ENCODE peak calls at places on chromosomes 1 and 21, in seven cellular contexts. C is iPS DF 6.9, V is heart left ventricle, B is vagina, O is mammary epithelial cell, X is tibial nerve, K is prostate gland. R is an unnamed sample. For H3K4me1, the result is how much of the 10 kb centered on the place peaks cover.

GRCh38 chr1:182101415-182102041 is 40.0 kb upstream of the ZNF648 start:
- DNase-seq in K (peak), C (peak), V (no peak), O (peak), X (no peak), B (no peak), R (no peak)

GRCh38 chr1:8434104-8434503 is 116.2 kb downstream of the SLC45A1 start:
- DNase-seq in V (no peak), B (no peak), X (no peak), O (no peak), C (no peak), K (no peak), R (no peak)

GRCh38 chr21:31750843-31751242 is 18.9 kb upstream of the SCAF4 start:
- DNase-seq in C (no peak), X (no peak), O (peak), K (no peak), B (no peak), V (no peak), R (no peak)

GRCh38 chr1:8464377-8464776 is 146.5 kb downstream of the SLC45A1 start:
- DNase-seq in B (no peak), X (no peak), K (no peak), C (no peak), O (no peak), V (no peak), R (no peak)

GRCh38 chr1:210302501-210302900 is 26.2 kb upstream of the HHAT start:
- DNase-seq in V (no peak), X (no peak), K (no peak), C (no peak), O (no peak), B (peak), R (no peak)

GRCh38 chr21:37580690-37581089 is 214.1 kb downstream of the DYRK1A start:
- DNase-seq in B (no peak), V (no peak), O (no peak), C (no peak), K (no peak), X (no peak), R (no peak)

GRCh38 chr1:46580140-46580903 is 23.7 kb downstream of the MKNK1 start:
- DNase-seq in B (no peak), V (no peak), K (no peak), C (no peak), X (no peak), O (no peak), R (peak)

GRCh38 chr1:171486048-171486519 is 754 bp downstream of the PRRC2C start:
- DNase-seq in O (peak), X (no peak), B (no peak), V (peak), C (no peak), K (peak), R (no peak)

GRCh38 chr1:199302554-199302953 is 663.7 kb downstream of the PTPRC start:
- DNase-seq in O (peak), K (no peak), B (no peak), X (no peak), V (no peak), C (no peak), R (no peak)

GRCh38 chr1:14441302-14441741 is 157.2 kb upstream of the KAZN start:
- DNase-seq in V (no peak), C (no peak), K (peak), B (no peak), O (peak), X (no peak), R (no peak)

GRCh38 chr1:224082146-224082545 is 31.8 kb upstream of the FBXO28 start:
- DNase-seq in B (no peak), V (no peak), X (no peak), C (no peak), O (no peak), K (no peak), R (no peak)

GRCh38 chr1:244665771-244666217 is 12.9 kb downstream of the DESI2 start:
- DNase-seq in K (no peak), C (no peak), V (no peak), O (no peak), X (no peak), B (no peak), R (no peak)

GRCh38 chr1:8727809-8728213 is 89.6 kb downstream of the RERE start:
- DNase-seq in C (no peak), K (no peak), O (no peak), V (no peak), B (no peak), X (no peak), R (no peak)

GRCh38 chr1:68814067-68814466 is 317.2 kb upstream of the DEPDC1 start:
- DNase-seq in O (peak), V (no peak), B (no peak), X (no peak), K (no peak), C (no peak), R (no peak)

GRCh38 chr1:98870959-98871903 is 133.4 kb downstream of the PLPPR5 start:
- DNase-seq in X (no peak), B (no peak), V (no peak), C (no peak), O (peak), K (no peak), R (no peak)

GRCh38 chr1:36203554-36204346 is 20.5 kb upstream of the THRAP3 start:
- DNase-seq in K (no peak), V (peak), C (no peak), B (no peak), O (peak), X (no peak), R (peak)

GRCh38 chr1:98468111-98468717 is 193.3 kb upstream of the SNX7 start:
- DNase-seq in B (no peak), K (no peak), X (no peak), O (peak), C (no peak), V (no peak), R (no peak)

GRCh38 chr1:68120136-68120791 is 69.8 kb upstream of the DIRAS3 start:
- DNase-seq in V (no peak), K (peak), B (no peak), X (no peak), C (peak), O (peak), R (peak)

GRCh38 chr1:91742848-91743292 is 143.1 kb downstream of the TGFBR3 start:
- DNase-seq in C (no peak), X (no peak), V (peak), K (peak), O (peak), B (no peak), R (peak)

GRCh38 chr21:18744840-18745239 is 341.3 kb upstream of the TMPRSS15 start:
- DNase-seq in V (no peak), C (no peak), O (no peak), K (no peak), B (no peak), X (no peak), R (no peak)

GRCh38 chr1:209335090-209335692 is 248.3 kb upstream of the CAMK1G start:
- DNase-seq in C (peak), V (no peak), B (no peak), X (no peak), K (no peak), O (no peak), R (peak)

GRCh38 chr1:10939654-10940450 is 72.6 kb upstream of the TARDBP start:
- DNase-seq in C (no peak), K (no peak), O (no peak), B (no peak), X (no peak), V (no peak), R (no peak)

GRCh38 chr1:43797926-43798325 is 90.6 kb downstream of the ST3GAL3 start:
- DNase-seq in K (no peak), O (no peak), X (no peak), V (no peak), B (no peak), C (no peak), R (no peak)

GRCh38 chr1:8152731-8153702 is 126.9 kb upstream of the ERRFI1 start:
- DNase-seq in C (no peak), O (no peak), K (no peak), X (no peak), V (no peak), B (no peak), R (no peak)

GRCh38 chr1:48080343-48081255 is 83.4 kb upstream of the TRABD2B start:
- DNase-seq in V (no peak), O (no peak), B (no peak), X (no peak), C (no peak), K (peak), R (no peak)

GRCh38 chr1:168972887-168973286 is 133.6 kb upstream of the ATP1B1 start:
- DNase-seq in B (no peak), V (no peak), O (no peak), K (peak), C (no peak), X (no peak), R (no peak)

GRCh38 chr1:228455715-228456114 is 31.5 kb upstream of the RNF187 start:
- DNase-seq in K (no peak), C (no peak), X (no peak), O (no peak), B (no peak), V (no peak), R (no peak)

GRCh38 chr1:47434051-47434842 is 3.6 kb upstream of the FOXD2 start:
- DNase-seq in K (peak), B (no peak), O (no peak), V (peak), X (peak), C (no peak), R (peak)

GRCh38 chr1:207754011-207754410 is 2.2 kb downstream of the CD46 start:
- DNase-seq in K (no peak), O (no peak), B (no peak), X (no peak), V (no peak), C (no peak), R (no peak)

GRCh38 chr1:207751790-207752455 is at the start of gene CD46:
- DNase-seq in C (peak), K (peak), O (peak), X (peak), V (peak), B (no peak), R (peak)

GRCh38 chr1:207754942-207755689 is 3.3 kb downstream of the CD46 start:
- DNase-seq in C (no peak), B (no peak), X (no peak), K (no peak), O (no peak), V (no peak), R (peak)

GRCh38 chr1:207752456-207753132 is 740 bp downstream of the CD46 start:
- DNase-seq in V (peak), X (no peak), O (peak), K (no peak), C (no peak), B (no peak), R (peak)

DNA sequence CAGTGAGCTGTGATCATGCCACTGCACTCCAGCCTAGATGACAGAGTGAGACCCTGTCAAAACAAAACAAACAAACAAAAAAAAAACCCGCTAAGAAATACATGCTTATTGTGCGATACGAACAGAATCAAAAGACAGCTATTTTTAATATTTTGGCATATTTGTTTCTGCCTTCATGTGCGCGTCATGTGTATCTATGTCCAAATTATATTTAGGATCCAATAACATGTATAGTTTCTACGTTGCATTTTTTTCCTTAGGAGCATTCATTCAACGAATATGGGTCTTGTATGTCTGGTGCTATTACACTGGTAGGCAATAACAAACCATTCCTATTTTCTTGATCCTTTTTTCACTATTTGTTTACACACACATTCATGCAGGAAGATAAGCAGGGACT is 1.8 kb downstream of the CD46 start:
- DNase-seq in B (no peak), O (no peak), X (no peak), C (no peak), V (no peak), K (no peak), R (no peak)
- H3K4me3 ChIP-seq in B (peak), O (peak), X (no peak), C (no peak), V (peak), K (peak), R (no peak)

GRCh38 chr21:46553993-46554392 is 50.9 kb downstream of the S100B start:
- DNase-seq in O (no peak), X (no peak), B (no peak), K (no peak), C (no peak), V (no peak), R (no peak)
- H3K27ac ChIP-seq in O (no peak), X (no peak), B (no peak), K (no peak), C (no peak), V (no peak), R (no peak)

GRCh38 chr1:26999440-26999987 is 6.0 kb downstream of the TRNP1 start:
- DNase-seq in K (peak), B (no peak), C (peak), O (peak), V (peak), X (peak), R (no peak)
- H3K4me1 ChIP-seq in K (under half), B (half or more), C (under half), O (half or more), V (half or more), X (under half), R (under half)

DNA sequence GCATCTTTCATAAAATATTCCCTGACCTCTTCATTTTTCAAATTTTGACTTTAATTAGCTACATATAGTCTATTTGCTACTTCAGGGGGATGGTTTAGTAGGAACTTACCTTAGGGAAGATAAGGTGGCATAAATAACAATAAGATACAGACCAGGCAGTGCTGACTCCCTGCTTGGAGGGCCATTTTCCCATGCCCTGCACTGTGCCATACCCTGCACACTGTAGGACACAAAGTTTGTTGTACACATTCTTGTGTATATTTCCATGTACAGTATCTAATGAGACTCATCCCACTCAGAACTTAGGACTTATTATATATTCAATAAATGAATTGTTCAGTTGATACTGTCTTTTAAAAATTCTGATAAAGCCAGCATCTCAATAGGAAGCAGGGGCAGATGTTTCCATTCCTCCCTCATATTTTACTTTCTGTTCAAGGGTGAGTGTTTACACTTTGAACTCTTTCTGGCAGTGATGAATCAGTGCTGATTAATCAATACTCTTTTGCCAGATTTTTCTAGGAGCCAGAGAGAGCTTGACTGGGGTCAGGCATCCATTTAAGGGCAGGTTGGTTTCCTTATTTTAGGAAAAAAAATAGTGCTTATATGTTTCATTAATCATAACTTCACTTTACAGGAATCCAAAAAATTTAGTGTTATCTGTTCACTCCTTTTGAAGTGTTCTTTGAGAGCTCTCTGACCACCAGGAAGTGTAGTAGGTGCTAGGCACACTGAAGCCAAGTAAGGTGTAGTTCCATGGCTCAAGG is 30.6 kb downstream of the MPZL1 start:
- DNase-seq in V (no peak), K (no peak), B (no peak), X (no peak), O (peak), C (no peak), R (no peak)
- H3K4me3 ChIP-seq in V (no peak), K (no peak), B (no peak), X (no peak), O (no peak), C (no peak), R (no peak)

GRCh38 chr1:86933562-86934377 is 19.3 kb downstream of the HS2ST1 start:
- DNase-seq in O (no peak), K (no peak), C (no peak), V (no peak), X (no peak), B (no peak), R (no peak)
- H3K27ac ChIP-seq in O (no peak), K (no peak), C (peak), V (no peak), X (no peak), B (no peak), R (peak)

R was measured in adrenal gland.